ENCODE peak calls at places on chromosome 17, in nine cellular contexts. S, D, J, W, Y, O, H, R and V are unnamed samples.

GRCh38 chr17:81518113-81518784 is 5.7 kb upstream of the ACTG1 start:
- DNase-seq in J (no peak), W (peak), R (no peak), S (no peak), Y (no peak), D (no peak), H (no peak), O (no peak), V (no peak)

GRCh38 chr17:41322264-41322902 is 6.9 kb upstream of the KRTAP17-1 start:
- DNase-seq in Y (peak), J (no peak), D (no peak), H (peak), S (peak), W (no peak), R (no peak), O (peak), V (no peak)

GRCh38 chr17:82356028-82356427 is 3.0 kb upstream of the TEX19 start:
- DNase-seq in Y (no peak), R (no peak), S (no peak), J (no peak), O (no peak), D (no peak), H (peak), W (no peak), V (no peak)

GRCh38 chr17:74759243-74759801 is 10.9 kb downstream of the NHERF1 start:
- DNase-seq in D (no peak), W (no peak), R (peak), Y (no peak), H (no peak), S (peak), J (no peak), O (no peak), V (no peak)

GRCh38 chr17:64399767-64400156 is 9.1 kb upstream of the PECAM1 start:
- DNase-seq in J (no peak), Y (no peak), R (no peak), O (no peak), S (no peak), W (no peak), D (no peak), H (no peak), V (no peak)

GRCh38 chr17:36544049-36544319 is 735 bp upstream of the GGNBP2 start:
- DNase-seq in J (no peak), O (peak), D (no peak), Y (peak), W (no peak), R (no peak), S (peak), H (peak), V (no peak)

GRCh38 chr17:2723505-2723996 is 12.0 kb upstream of the CLUH start:
- DNase-seq in D (no peak), Y (no peak), W (no peak), S (no peak), R (no peak), H (peak), J (no peak), O (no peak), V (no peak)

GRCh38 chr17:16258916-16259315 is 41.9 kb downstream of the PIGL start:
- DNase-seq in R (no peak), O (no peak), Y (no peak), J (no peak), S (no peak), D (no peak), W (no peak), H (no peak), V (no peak)